ENCODE peak calls at places on chromosomes 16 and 17, in four cellular contexts. Z, R, B and C are unnamed samples.

GRCh38 chr17:34720760-34721159 is 141.4 kb downstream of the TMEM132E start:
- DNase-seq in Z (no peak), R (no peak), B (no peak), C (no peak)

GRCh38 chr17:55201609-55201932 is 63.2 kb upstream of the HLF start:
- DNase-seq in Z (no peak), R (no peak), B (no peak), C (no peak)

GRCh38 chr17:77597421-77598240 is 360.9 kb upstream of the TNRC6C start:
- DNase-seq in Z (no peak), R (no peak), B (no peak), C (no peak)

GRCh38 chr17:75267146-75267402 is 4.0 kb downstream of the MIF4GD start:
- DNase-seq in Z (no peak), R (no peak), B (no peak), C (no peak)

GRCh38 chr16:23420011-23420410 is 33.0 kb downstream of the COG7 start:
- DNase-seq in Z (no peak), R (no peak), B (no peak), C (no peak)

GRCh38 chr17:82775033-82775823 is 23.4 kb downstream of the TBCD start:
- DNase-seq in Z (peak), R (peak), B (peak), C (peak)

GRCh38 chr16:66623755-66624154 is 19.3 kb downstream of the CMTM3 start:
- DNase-seq in Z (no peak), R (no peak), B (no peak), C (no peak)

GRCh38 chr16:31568577-31569359 is 41.1 kb downstream of the AHSP start:
- DNase-seq in Z (no peak), R (no peak), B (no peak), C (peak)

GRCh38 chr16:23840310-23840709 is 4.5 kb downstream of the PRKCB start:
- DNase-seq in Z (no peak), R (no peak), B (no peak), C (no peak)

GRCh38 chr16:50102046-50102756 is 36.4 kb downstream of the HEATR3 start:
- DNase-seq in Z (no peak), R (no peak), B (no peak), C (no peak)

GRCh38 chr16:81679721-81680430 is 99.2 kb upstream of the PLCG2 start:
- DNase-seq in Z (no peak), R (no peak), B (no peak), C (no peak)

GRCh38 chr17:199195-199604 is 17.8 kb upstream of the DOC2B start:
- DNase-seq in Z (no peak), R (no peak), B (no peak), C (no peak)

GRCh38 chr16:26930776-26931175 is 136.0 kb upstream of the C16orf82 start:
- DNase-seq in Z (no peak), R (no peak), B (no peak), C (no peak)

GRCh38 chr16:66427036-66427446 is at the start of gene BEAN1:
- DNase-seq in Z (peak), R (peak), B (no peak), C (peak)

GRCh38 chr17:72502940-72503341 is 382.1 kb downstream of the SOX9 start:
- DNase-seq in Z (no peak), R (no peak), B (no peak), C (no peak)

GRCh38 chr17:9199474-9200196 is 178.3 kb downstream of the NTN1 start:
- DNase-seq in Z (no peak), R (peak), B (no peak), C (no peak)

GRCh38 chr17:19237389-19238166 is 412 bp downstream of the EPN2 start:
- DNase-seq in Z (peak), R (peak), B (no peak), C (peak)

GRCh38 chr16:10694306-10694705 is 424 bp downstream of the TEKT5 start:
- DNase-seq in Z (no peak), R (no peak), B (no peak), C (no peak)

GRCh38 chr16:2452650-2453049 is 7.3 kb upstream of the TEDC2 start:
- DNase-seq in Z (no peak), R (no peak), B (no peak), C (no peak)

GRCh38 chr17:35879748-35880654 is at the start of gene CCL5:
- DNase-seq in Z (no peak), R (peak), B (no peak), C (no peak)

GRCh38 chr16:15961060-15961511 is 11.7 kb downstream of the ABCC1 start:
- DNase-seq in Z (no peak), R (no peak), B (no peak), C (no peak)

GRCh38 chr17:74147436-74147835 is 56.0 kb upstream of the RPL38 start:
- DNase-seq in Z (no peak), R (no peak), B (no peak), C (no peak)

GRCh38 chr17:76492989-76493501 is 8.2 kb downstream of the RHBDF2 start:
- DNase-seq in Z (no peak), R (no peak), B (no peak), C (no peak)

GRCh38 chr17:81977211-81978091 is at the start of gene ASPSCR1:
- DNase-seq in Z (peak), R (peak), B (peak), C (peak)

GRCh38 chr16:65728172-65728571 is 606.3 kb upstream of the CDH11 start:
- DNase-seq in Z (no peak), R (no peak), B (no peak), C (no peak)

GRCh38 chr17:47615766-47616424 is 33.8 kb upstream of the KPNB1 start:
- DNase-seq in Z (peak), R (peak), B (peak), C (no peak)

GRCh38 chr17:263773-264172 is 82.3 kb upstream of the DOC2B start:
- DNase-seq in Z (no peak), R (no peak), B (no peak), C (no peak)

GRCh38 chr16:4909825-4910224 is 27.1 kb downstream of the PPL start:
- DNase-seq in Z (no peak), R (no peak), B (no peak), C (no peak)

GRCh38 chr17:69503711-69504110 is 89.2 kb downstream of the MAP2K6 start:
- DNase-seq in Z (no peak), R (no peak), B (no peak), C (no peak)

GRCh38 chr17:61647044-61647443 is 56.0 kb upstream of the NACA2 start:
- DNase-seq in Z (no peak), R (no peak), B (no peak), C (no peak)

GRCh38 chr17:7060165-7060890 is 16.4 kb upstream of the SLC16A11 start:
- DNase-seq in Z (no peak), R (peak), B (peak), C (no peak)

GRCh38 chr17:12987120-12987519 is 30.7 kb downstream of the ELAC2 start:
- DNase-seq in Z (no peak), R (no peak), B (no peak), C (peak)

GRCh38 chr16:70269471-70269870 is 17.7 kb upstream of the EXOSC6 start:
- DNase-seq in Z (no peak), R (no peak), B (no peak), C (no peak)

GRCh38 chr17:6796017-6796886 is 20.2 kb downstream of the FBXO39 start:
- DNase-seq in Z (no peak), R (no peak), B (peak), C (no peak)

GRCh38 chr17:78910885-78911284 is 7.9 kb upstream of the CEP295NL start:
- DNase-seq in Z (no peak), R (no peak), B (no peak), C (no peak)

GRCh38 chr17:6257339-6257738 is 177.6 kb downstream of the AIPL1 start:
- DNase-seq in Z (no peak), R (no peak), B (no peak), C (no peak)

GRCh38 chr16:29738514-29738913 is 7.3 kb downstream of the C16orf54 start:
- DNase-seq in Z (no peak), R (no peak), B (no peak), C (no peak)

GRCh38 chr17:55492951-55493350 is 18.3 kb downstream of the SMIM36 start:
- DNase-seq in Z (no peak), R (no peak), B (peak), C (no peak)

GRCh38 chr17:11701906-11702305 is 103.6 kb downstream of the DNAH9 start:
- DNase-seq in Z (no peak), R (no peak), B (no peak), C (no peak)
- TF ChIP-seq ELF4 in Z (no peak), R (no peak), B (no peak), C (no peak)

GRCh38 chr17:50079334-50080095 is 15.6 kb upstream of the PDK2 start:
- DNase-seq in Z (peak), R (peak), B (peak), C (peak)
- TF ChIP-seq ELF4 in Z (no peak), R (no peak), B (no peak), C (no peak)

DNA sequence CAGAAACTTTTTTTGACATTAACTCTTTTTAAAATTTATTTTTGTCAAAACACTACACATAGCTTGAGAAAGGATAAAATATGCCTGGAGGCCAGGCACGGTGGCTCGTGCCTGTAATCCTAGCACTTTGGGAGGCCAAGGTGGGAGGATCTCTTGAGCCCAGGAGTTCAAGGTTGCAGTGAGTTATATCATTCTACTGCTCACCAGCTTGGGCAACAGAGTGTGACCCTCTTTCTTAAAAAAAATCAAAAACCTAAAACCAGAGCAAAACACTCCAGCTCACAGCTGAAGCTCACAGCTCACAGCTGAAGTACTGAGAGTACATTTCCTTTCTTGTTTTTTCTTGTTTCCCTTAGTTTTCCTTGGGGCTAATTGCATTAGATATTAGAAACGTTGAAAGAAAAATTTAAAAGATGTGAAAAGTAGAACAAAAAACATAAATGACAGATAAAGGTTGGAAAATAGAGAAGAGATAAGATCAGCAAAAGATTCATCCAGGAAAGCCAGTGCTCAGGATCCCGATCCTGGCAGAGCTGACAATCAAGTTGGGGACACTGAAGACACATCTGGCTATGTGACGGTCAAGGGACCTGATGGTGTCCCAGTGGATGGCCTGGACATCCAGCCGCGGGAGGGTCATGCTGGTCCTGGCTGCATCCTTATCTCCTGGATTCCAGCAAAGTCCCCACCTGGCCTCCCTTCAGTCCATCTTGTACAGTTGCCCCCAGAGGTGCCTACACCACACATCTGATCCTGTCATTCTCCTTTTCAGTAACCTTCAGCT is 9.8 kb downstream of the CHST6 start:
- DNase-seq in Z (no peak), R (no peak), B (no peak), C (no peak)
- TF ChIP-seq ELF4 in Z (no peak), R (no peak), B (no peak), C (no peak)

DNA sequence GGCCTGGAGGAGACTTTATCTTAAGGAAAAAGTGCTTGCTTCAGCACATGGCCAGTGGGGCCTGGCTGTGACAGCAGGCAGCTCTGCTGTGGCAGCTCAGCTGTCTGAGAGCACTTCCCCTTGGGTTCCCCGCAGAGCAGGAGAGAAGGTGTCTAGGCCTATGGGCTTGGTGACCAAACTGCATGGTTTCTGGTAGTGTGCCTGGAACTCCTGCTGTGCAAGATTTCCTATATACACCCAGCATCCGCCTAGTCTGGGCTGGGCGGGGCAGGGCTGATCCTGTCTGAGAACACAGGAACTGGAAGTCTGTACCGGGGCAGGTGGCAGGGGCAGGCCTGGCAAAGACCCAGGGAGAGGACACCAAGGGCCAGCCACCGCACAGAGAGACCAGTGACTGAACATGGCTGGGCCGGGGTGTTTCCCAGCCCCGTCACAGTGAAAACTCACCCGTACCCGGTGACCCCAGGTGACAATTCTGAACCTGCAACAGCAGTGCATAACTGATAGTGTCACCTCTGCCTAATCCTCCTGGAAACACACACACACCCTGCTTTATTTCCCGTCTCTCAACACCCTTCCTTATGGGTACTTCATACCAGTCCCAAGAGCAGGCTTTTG is 39.3 kb downstream of the CHD9 start:
- DNase-seq in Z (no peak), R (peak), B (no peak), C (no peak)
- TF ChIP-seq ELF4 in Z (no peak), R (no peak), B (no peak), C (no peak)

DNA sequence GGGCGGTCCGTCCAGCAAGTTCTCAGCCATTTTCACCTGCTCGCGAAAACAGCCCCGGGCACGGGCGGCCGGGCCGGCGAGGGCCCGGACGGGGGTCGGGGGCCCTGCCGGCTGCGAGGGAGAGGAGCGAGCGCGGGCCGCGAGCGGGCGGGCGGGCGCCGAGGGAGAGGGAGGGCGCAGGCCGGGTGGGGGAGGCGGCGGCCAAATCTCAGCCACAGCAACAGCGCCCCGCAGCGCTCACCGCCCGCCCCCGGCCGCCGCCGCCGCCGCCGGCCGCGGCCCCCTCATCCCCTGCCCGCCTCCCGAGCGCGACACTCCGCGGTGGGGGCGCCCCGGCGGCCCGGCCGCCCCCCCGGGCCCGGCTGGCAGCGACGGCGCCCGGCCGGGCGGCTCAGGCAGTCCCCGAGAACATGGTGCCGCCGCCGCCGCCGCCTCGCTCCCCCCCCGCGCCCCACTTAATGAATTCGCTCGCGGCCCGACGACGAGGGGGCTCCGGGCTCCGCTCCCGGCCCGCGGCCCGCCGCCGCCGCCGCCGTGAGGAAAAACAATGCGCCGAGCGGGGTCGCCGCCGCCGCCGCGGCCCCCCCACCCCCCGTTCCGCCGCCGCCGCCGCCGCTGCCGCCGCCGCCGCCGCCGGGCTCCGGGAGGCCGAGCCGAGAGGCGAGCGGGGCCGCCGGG is 487 bp downstream of the CREBBP start:
- DNase-seq in Z (peak), R (peak), B (no peak), C (peak)
- TF ChIP-seq ELF4 in Z (no peak), R (no peak), B (no peak), C (no peak)

GRCh38 chr16:53754938-53755910 is 51.3 kb downstream of the FTO start:
- DNase-seq in Z (no peak), R (peak), B (no peak), C (no peak)
- TF ChIP-seq ELF4 in Z (no peak), R (no peak), B (no peak), C (no peak)

DNA sequence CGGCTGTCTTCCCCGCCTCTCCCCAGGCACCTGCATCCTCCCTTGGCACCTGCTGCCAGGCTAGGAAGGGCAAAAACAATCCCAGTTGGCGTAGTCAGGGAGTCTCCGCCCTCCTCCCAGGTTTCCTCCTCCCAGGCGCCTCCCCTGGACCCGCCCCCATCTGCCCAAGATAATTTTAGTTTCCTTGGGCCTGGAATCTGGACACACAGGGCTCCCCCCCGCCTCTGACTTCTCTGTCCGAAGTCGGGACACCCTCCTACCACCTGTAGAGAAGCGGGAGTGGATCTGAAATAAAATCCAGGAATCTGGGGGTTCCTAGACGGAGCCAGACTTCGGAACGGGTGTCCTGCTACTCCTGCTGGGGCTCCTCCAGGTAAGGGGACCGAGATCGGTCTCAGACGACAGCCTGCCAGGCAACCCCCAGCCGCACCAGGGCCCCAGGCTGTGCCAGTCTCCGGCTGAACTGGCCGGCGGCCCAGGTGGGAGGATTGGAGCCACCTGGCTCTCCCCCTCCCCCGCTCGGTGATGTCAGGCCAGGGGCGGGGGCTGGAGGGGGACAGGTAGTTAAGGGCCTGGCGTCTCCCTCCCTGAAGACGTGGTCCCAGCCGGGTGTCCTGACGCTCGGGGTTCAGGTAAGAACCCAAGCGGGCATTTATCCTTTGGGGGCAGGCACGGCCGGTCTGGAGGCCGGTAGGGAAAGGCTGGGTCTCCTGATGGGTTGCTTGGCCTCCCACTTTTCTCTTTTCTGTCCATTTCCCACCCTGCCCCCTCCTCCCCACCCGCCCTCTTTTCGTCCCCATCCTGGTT is at the start of gene GRB7:
- DNase-seq in Z (no peak), R (peak), B (peak), C (peak)
- TF ChIP-seq ELF4 in Z (no peak), R (no peak), B (no peak), C (no peak)

GRCh38 chr16:77949445-77949844 is 72.9 kb upstream of the CLEC3A start:
- DNase-seq in Z (no peak), R (no peak), B (no peak), C (no peak)

GRCh38 chr16:77955127-77955526 is 67.2 kb upstream of the CLEC3A start:
- DNase-seq in Z (no peak), R (no peak), B (no peak), C (peak)

GRCh38 chr16:77946834-77947233 is 75.5 kb upstream of the CLEC3A start:
- DNase-seq in Z (peak), R (peak), B (no peak), C (no peak)

GRCh38 chr16:77956231-77956630 is 66.1 kb upstream of the CLEC3A start:
- DNase-seq in Z (no peak), R (no peak), B (no peak), C (no peak)

GRCh38 chr16:77951788-77952187 is 70.6 kb upstream of the CLEC3A start:
- DNase-seq in Z (peak), R (peak), B (peak), C (no peak)
- TF ChIP-seq ELF4 in Z (no peak), R (no peak), B (no peak), C (no peak)

DNA sequence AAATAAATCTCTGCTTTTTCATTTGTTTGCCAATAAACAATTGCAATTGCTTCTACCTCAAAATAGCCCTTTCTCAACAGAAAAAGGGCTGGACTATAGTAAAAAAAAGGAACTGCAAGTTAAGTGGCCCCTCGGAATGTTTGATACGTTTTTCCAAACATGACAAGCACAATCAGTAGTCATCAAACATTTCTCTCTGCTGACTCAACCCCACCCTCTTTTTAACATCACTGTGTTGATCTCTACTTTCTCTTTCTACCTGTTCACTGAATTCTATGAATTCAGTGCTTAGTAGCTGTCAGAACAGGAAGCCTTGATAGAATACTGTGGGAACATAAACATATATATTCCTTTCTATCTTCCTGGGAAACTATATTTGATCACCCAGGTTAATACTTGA is 116.5 kb upstream of the AXIN2 start:
- DNase-seq in Z (no peak), R (no peak), B (peak), C (no peak)
- TF ChIP-seq ELF4 in Z (no peak), R (no peak), B (no peak), C (no peak)

GRCh38 chr17:37064956-37065355 is 116.2 kb downstream of the AATF start:
- DNase-seq in Z (no peak), R (no peak), B (no peak), C (no peak)
- TF ChIP-seq ELF4 in Z (no peak), R (no peak), B (no peak), C (no peak)